ENCODE peak calls at places on chromosome 7, in six cellular contexts. L is NAMALWA; Y is HS-27A; O is Caki2; F is naive thymus-derived CD4-positive, alpha-beta T cell; D is NCI-H2081. H is an unnamed sample.
A peak's percentile ranks its signal among the peaks of the same experiment; 100 is the strongest.

GRCh38 chr7:32583791-32584190 is 88.5 kb downstream of the AVL9 start:
- DNase-seq in Y (no peak), F (no peak), O (no peak), L (no peak), D (no peak), H (no peak)

GRCh38 chr7:29636009-29636351 is 72.3 kb downstream of the PRR15 start:
- DNase-seq in L (no peak), Y (no peak), F (no peak), O (no peak), D (no peak), H (no peak)

GRCh38 chr7:87600130-87601124 is at the start of gene ABCB1:
- DNase-seq in D (peak; percentile 66), L (no peak), O (peak; percentile 71), Y (no peak), F (peak; percentile 60), H (peak; percentile 62)

GRCh38 chr7:96143495-96144259 is 178.2 kb downstream of the SLC25A13 start:
- DNase-seq in O (no peak), L (no peak), F (no peak), D (no peak), Y (no peak), H (no peak)

GRCh38 chr7:154777489-154777888 is 225.4 kb downstream of the PAXIP1 start:
- DNase-seq in O (no peak), F (no peak), D (no peak), Y (no peak), L (no peak), H (no peak)

GRCh38 chr7:28106316-28106957 is 74.2 kb downstream of the JAZF1 start:
- DNase-seq in O (no peak), D (peak; percentile 29), L (no peak), F (no peak), Y (no peak), H (no peak)

GRCh38 chr7:19561121-19561805 is 147.6 kb downstream of the POLR1F start:
- DNase-seq in O (no peak), L (no peak), F (no peak), Y (no peak), D (no peak), H (no peak)

GRCh38 chr7:1537631-1538412 is 7.3 kb downstream of the MAFK start:
- DNase-seq in L (peak; percentile 47), F (no peak), D (no peak), Y (peak; percentile 98), O (peak; percentile 99), H (no peak)

GRCh38 chr7:91850455-91850854 is 30.0 kb downstream of the MTERF1 start:
- DNase-seq in L (no peak), O (no peak), F (no peak), Y (peak; percentile 12), D (no peak), H (no peak)

GRCh38 chr7:88363869-88364268 is 57.2 kb upstream of the STEAP4 start:
- DNase-seq in F (no peak), L (no peak), Y (no peak), D (no peak), O (no peak), H (no peak)

GRCh38 chr7:327305-327931 is 37.4 kb downstream of the FOXL3 start:
- DNase-seq in O (no peak), F (no peak), L (no peak), D (no peak), Y (no peak), H (no peak)

GRCh38 chr7:25968205-25968993 is 183.6 kb upstream of the NFE2L3 start:
- DNase-seq in O (no peak), D (no peak), L (peak; percentile 98), Y (no peak), F (no peak), H (peak; percentile 44)

GRCh38 chr7:2775785-2776184 is 68.3 kb downstream of the GNA12 start:
- DNase-seq in D (no peak), Y (no peak), L (no peak), F (no peak), O (no peak), H (no peak)

GRCh38 chr7:81470084-81470723 is 299.6 kb downstream of the HGF start:
- DNase-seq in D (peak; percentile 72), Y (no peak), O (peak; percentile 54), L (peak; percentile 65), F (no peak), H (peak; percentile 17)

GRCh38 chr7:21141476-21141875 is 286.4 kb upstream of the SP4 start:
- DNase-seq in F (no peak), O (no peak), Y (no peak), D (no peak), L (no peak), H (no peak)

GRCh38 chr7:99373086-99374066 is 1.2 kb upstream of the ARPC1B start:
- DNase-seq in D (no peak), O (no peak), Y (no peak), F (no peak), L (no peak), H (no peak)

GRCh38 chr7:92633211-92633906 is 43.2 kb upstream of the FAM133B start:
- DNase-seq in Y (peak; percentile 77), L (no peak), D (no peak), F (no peak), O (peak; percentile 67), H (peak; percentile 50)

GRCh38 chr7:105306160-105306784 is 82.4 kb downstream of the SRPK2 start:
- DNase-seq in F (peak; percentile 15), L (no peak), D (no peak), Y (no peak), O (peak; percentile 8), H (no peak)

GRCh38 chr7:37054631-37055300 is 330.5 kb upstream of the AOAH start:
- DNase-seq in F (no peak), Y (no peak), O (no peak), L (no peak), D (no peak), H (no peak)

GRCh38 chr7:91657386-91658120 is 222.9 kb downstream of the MTERF1 start:
- DNase-seq in L (no peak), F (no peak), O (peak; percentile 1), D (no peak), Y (peak; percentile 52), H (no peak)

GRCh38 chr7:131302876-131303707 is 24.6 kb upstream of the MKLN1 start:
- DNase-seq in D (no peak), O (no peak), Y (no peak), F (peak; percentile 22), L (peak; percentile 31), H (no peak)

GRCh38 chr7:78080241-78080640 is 281.7 kb downstream of the PHTF2 start:
- DNase-seq in O (no peak), D (no peak), F (no peak), L (no peak), Y (no peak), H (no peak)

GRCh38 chr7:122137291-122138077 is 6.6 kb downstream of the AASS start:
- DNase-seq in D (no peak), Y (no peak), O (no peak), L (no peak), F (no peak), H (no peak)

GRCh38 chr7:128869138-128869943 is 6.7 kb downstream of the ATP6V1F start:
- DNase-seq in D (peak; percentile 67), F (peak; percentile 38), L (no peak), O (no peak), Y (no peak), H (peak; percentile 39)

GRCh38 chr7:120583835-120584586 is 273.9 kb downstream of the TSPAN12 start:
- DNase-seq in F (no peak), Y (peak; percentile 78), O (peak; percentile 81), L (no peak), D (no peak), H (no peak)

GRCh38 chr7:139784643-139785042 is 6.8 kb upstream of the HIPK2 start:
- DNase-seq in O (no peak), F (no peak), Y (no peak), L (no peak), D (no peak), H (no peak)

GRCh38 chr7:84336303-84336702 is 141.7 kb upstream of the SEMA3A start:
- DNase-seq in F (no peak), D (no peak), L (peak; percentile 96), Y (no peak), O (no peak), H (no peak)

H was measured in immature natural killer cell.